ENCODE peak calls at places on chromosomes 11 and 22, in eight cellular contexts. P is testis, Q is GM12865, J is colonic mucosa, E is lower lobe of right lung, F is body of pancreas, M is sigmoid colon, B is small intestine. C is an unnamed sample.

GRCh38 chr11:78938036-78938435 is 363.4 kb upstream of the NARS2 start:
- DNase-seq in P (no peak), Q (no peak), J (no peak), E (no peak), F (no peak), M (no peak), B (no peak), C (no peak)

GRCh38 chr11:50174189-50174588 is 141.5 kb downstream of the OR4C45 start:
- DNase-seq in P (no peak), Q (no peak), J (no peak), E (no peak), F (no peak), M (no peak), B (no peak), C (no peak)

GRCh38 chr22:43110444-43110926 is at the start of gene BIK:
- DNase-seq in P (peak), Q (peak), J (peak), E (peak), F (peak), M (no peak), B (peak), C (peak)

GRCh38 chr22:44023404-44024287 is 456 bp upstream of the PARVB start:
- DNase-seq in P (peak), Q (peak), J (peak), E (peak), F (peak), M (no peak), B (no peak), C (peak)

GRCh38 chr11:126647735-126648134 is 292.2 kb downstream of the ST3GAL4 start:
- DNase-seq in P (no peak), Q (no peak), J (no peak), E (no peak), F (no peak), M (no peak), B (no peak), C (no peak)

GRCh38 chr11:64810891-64811272 is 531 bp upstream of the MEN1 start:
- DNase-seq in P (peak), Q (peak), J (peak), E (no peak), F (peak), M (peak), B (peak), C (peak)

GRCh38 chr11:20672575-20672974 is 3.2 kb downstream of the NELL1 start:
- DNase-seq in P (no peak), Q (peak), J (no peak), E (no peak), F (no peak), M (no peak), B (peak), C (no peak)

GRCh38 chr11:45025716-45026492 is 75.2 kb upstream of the TP53I11 start:
- DNase-seq in P (peak), Q (peak), J (no peak), E (no peak), F (no peak), M (peak), B (no peak), C (peak)

GRCh38 chr11:114074546-114075342 is 15.2 kb downstream of the ZBTB16 start:
- DNase-seq in P (no peak), Q (no peak), J (no peak), E (no peak), F (no peak), M (peak), B (no peak), C (no peak)

GRCh38 chr11:83282084-83282716 is 4.0 kb downstream of the CCDC90B start:
- DNase-seq in P (no peak), Q (no peak), J (no peak), E (no peak), F (no peak), M (no peak), B (no peak), C (no peak)

GRCh38 chr11:70068345-70068744 is 9.8 kb upstream of the ANO1 start:
- DNase-seq in P (no peak), Q (no peak), J (no peak), E (no peak), F (no peak), M (peak), B (no peak), C (no peak)

GRCh38 chr11:64529559-64530520 is 61.2 kb upstream of the SLC22A12 start:
- DNase-seq in P (no peak), Q (no peak), J (no peak), E (peak), F (no peak), M (no peak), B (no peak), C (no peak)

GRCh38 chr22:47367993-47368945 is 605.8 kb downstream of the TBC1D22A start:
- DNase-seq in P (peak), Q (no peak), J (peak), E (peak), F (peak), M (no peak), B (no peak), C (no peak)

GRCh38 chr11:121321614-121322243 is 29.2 kb downstream of the SC5D start:
- DNase-seq in P (peak), Q (peak), J (peak), E (no peak), F (no peak), M (no peak), B (peak), C (peak)

GRCh38 chr11:24145411-24145810 is 351.4 kb upstream of the LUZP2 start:
- DNase-seq in P (no peak), Q (no peak), J (no peak), E (no peak), F (no peak), M (no peak), B (no peak), C (no peak)

GRCh38 chr22:43482310-43482625 is 70.5 kb downstream of the MPPED1 start:
- DNase-seq in P (peak), Q (no peak), J (no peak), E (no peak), F (no peak), M (no peak), B (no peak), C (no peak)

GRCh38 chr22:38935023-38935422 is 22.4 kb upstream of the APOBEC3A start:
- DNase-seq in P (no peak), Q (no peak), J (peak), E (peak), F (peak), M (no peak), B (peak), C (peak)

GRCh38 chr11:94330789-94331188 is 26.4 kb downstream of the IZUMO1R start:
- DNase-seq in P (no peak), Q (no peak), J (no peak), E (no peak), F (no peak), M (no peak), B (no peak), C (no peak)

GRCh38 chr22:27991586-27992293 is 72.7 kb upstream of the PITPNB start:
- DNase-seq in P (no peak), Q (peak), J (no peak), E (peak), F (no peak), M (peak), B (no peak), C (no peak)

GRCh38 chr11:47187723-47188122 is 1.5 kb upstream of the PACSIN3 start:
- DNase-seq in P (no peak), Q (no peak), J (no peak), E (no peak), F (no peak), M (no peak), B (peak), C (no peak)

GRCh38 chr11:132490976-132491375 is 1041.3 kb downstream of the OPCML start:
- DNase-seq in P (peak), Q (no peak), J (no peak), E (no peak), F (no peak), M (peak), B (no peak), C (no peak)

GRCh38 chr11:87473174-87473573 is 435.4 kb downstream of the TMEM135 start:
- DNase-seq in P (no peak), Q (no peak), J (no peak), E (no peak), F (no peak), M (no peak), B (no peak), C (no peak)

GRCh38 chr11:61141601-61142028 is 19.6 kb downstream of the VPS37C start:
- DNase-seq in P (no peak), Q (peak), J (peak), E (no peak), F (peak), M (peak), B (peak), C (peak)

GRCh38 chr11:78110830-78111229 is 28.6 kb downstream of the ALG8 start:
- DNase-seq in P (no peak), Q (no peak), J (no peak), E (no peak), F (no peak), M (no peak), B (no peak), C (no peak)

GRCh38 chr11:119481021-119481666 is 58.2 kb upstream of the THY1 start:
- DNase-seq in P (peak), Q (peak), J (peak), E (peak), F (peak), M (peak), B (peak), C (peak)

GRCh38 chr22:19767427-19768380 is 7.1 kb downstream of the TBX1 start:
- DNase-seq in P (no peak), Q (no peak), J (no peak), E (no peak), F (no peak), M (peak), B (no peak), C (peak)

GRCh38 chr22:19764636-19765476 is 4.3 kb downstream of the TBX1 start:
- DNase-seq in P (no peak), Q (no peak), J (no peak), E (no peak), F (no peak), M (no peak), B (no peak), C (no peak)

GRCh38 chr22:19766506-19767426 is 6.2 kb downstream of the TBX1 start:
- DNase-seq in P (peak), Q (peak), J (peak), E (peak), F (peak), M (no peak), B (peak), C (peak)

GRCh38 chr22:19765477-19766234 is 5.1 kb downstream of the TBX1 start:
- DNase-seq in P (peak), Q (no peak), J (no peak), E (no peak), F (no peak), M (no peak), B (peak), C (no peak)

GRCh38 chr22:19766235-19766505 is 5.6 kb downstream of the TBX1 start:
- DNase-seq in P (no peak), Q (no peak), J (no peak), E (no peak), F (no peak), M (no peak), B (no peak), C (no peak)
- H3K4me3 ChIP-seq in P (peak), Q (no peak), J (peak), E (peak), F (no peak), M (peak), B (peak), C (peak)

GRCh38 chr22:20510811-20511577 is 3.6 kb downstream of the MED15 start:
- DNase-seq in P (no peak), Q (no peak), J (no peak), E (no peak), F (no peak), M (no peak), B (peak), C (no peak)
- H3K4me3 ChIP-seq in P (no peak), Q (no peak), J (no peak), E (no peak), F (no peak), M (no peak), B (no peak), C (no peak)

GRCh38 chr22:24244144-24244787 is 616 bp downstream of the GGT5 start:
- DNase-seq in P (peak), Q (no peak), J (no peak), E (no peak), F (no peak), M (no peak), B (no peak), C (peak)
- H3K4me3 ChIP-seq in P (no peak), Q (no peak), J (no peak), E (peak), F (no peak), M (peak), B (no peak), C (no peak)

GRCh38 chr11:95337175-95337957 is 106.4 kb upstream of the SESN3 start:
- DNase-seq in P (peak), Q (peak), J (peak), E (peak), F (no peak), M (peak), B (peak), C (peak)
- H3K4me3 ChIP-seq in P (no peak), Q (peak), J (no peak), E (no peak), F (no peak), M (peak), B (no peak), C (no peak)

GRCh38 chr11:1570531-1570895 is 1.6 kb downstream of the DUSP8 start:
- DNase-seq in P (no peak), Q (no peak), J (peak), E (no peak), F (no peak), M (peak), B (no peak), C (no peak)
- H3K4me3 ChIP-seq in P (no peak), Q (no peak), J (peak), E (peak), F (no peak), M (peak), B (peak), C (no peak)

C was measured in thyroid gland.